ENCODE peak calls at places on chromosomes 11 and 22, in seven cellular contexts. M is pancreas, Y is psoas muscle, B is BE2C, P is Peyer's patch, K is A549, W is MM.1S. R is an unnamed sample.

GRCh38 chr22:37582526-37582925 is 2.6 kb upstream of the LGALS2 start:
- DNase-seq in M (no peak), Y (no peak), B (no peak), P (no peak), K (no peak), W (no peak), R (no peak)

GRCh38 chr22:26066534-26066933 is 102.7 kb upstream of the SEZ6L start:
- DNase-seq in M (no peak), Y (no peak), B (no peak), P (no peak), K (no peak), W (no peak), R (no peak)

GRCh38 chr11:69659591-69659990 is 15.6 kb downstream of the LTO1 start:
- DNase-seq in M (no peak), Y (no peak), B (no peak), P (no peak), K (no peak), W (no peak), R (peak; percentile 3)

GRCh38 chr11:79415411-79415810 is 25.4 kb downstream of the TENM4 start:
- DNase-seq in M (no peak), Y (no peak), B (no peak), P (no peak), K (no peak), W (no peak), R (no peak)

GRCh38 chr11:133790995-133791394 is 54.3 kb downstream of the SPATA19 start:
- DNase-seq in M (no peak), Y (no peak), B (no peak), P (no peak), K (no peak), W (no peak), R (no peak)

GRCh38 chr11:6414874-6415328 is 4.0 kb downstream of the APBB1 start:
- DNase-seq in M (no peak), Y (no peak), B (no peak), P (no peak), K (no peak), W (peak; percentile 19), R (no peak)

GRCh38 chr11:124899376-124900145 is 1.9 kb upstream of the ROBO4 start:
- DNase-seq in M (no peak), Y (no peak), B (no peak), P (no peak), K (no peak), W (no peak), R (no peak)

GRCh38 chr11:92122561-92122960 is 102.1 kb upstream of the FAT3 start:
- DNase-seq in M (no peak), Y (no peak), B (no peak), P (no peak), K (no peak), W (no peak), R (no peak)

GRCh38 chr11:134240592-134240991 is 12.6 kb downstream of the THYN1 start:
- DNase-seq in M (no peak), Y (no peak), B (no peak), P (no peak), K (no peak), W (no peak), R (no peak)

GRCh38 chr22:48644108-48644507 is 1183.6 kb downstream of the BRD1 start:
- DNase-seq in M (no peak), Y (no peak), B (no peak), P (no peak), K (peak; percentile 18), W (no peak), R (no peak)

GRCh38 chr11:77560605-77561004 is 29.1 kb upstream of the AQP11 start:
- DNase-seq in M (no peak), Y (no peak), B (no peak), P (no peak), K (peak; percentile 43), W (no peak), R (no peak)

GRCh38 chr11:99260696-99261095 is 239.9 kb downstream of the CNTN5 start:
- DNase-seq in M (no peak), Y (no peak), B (no peak), P (no peak), K (peak; percentile 25), W (no peak), R (no peak)

GRCh38 chr11:87030458-87031054 is 7.2 kb upstream of the TMEM135 start:
- DNase-seq in M (no peak), Y (no peak), B (no peak), P (no peak), K (peak; percentile 6), W (no peak), R (no peak)

GRCh38 chr22:50678651-50679521 is 6.3 kb downstream of the SHANK3 start:
- DNase-seq in M (no peak), Y (no peak), B (no peak), P (peak; percentile 8), K (no peak), W (no peak), R (no peak)

GRCh38 chr11:14336507-14337503 is 22.2 kb downstream of the RRAS2 start:
- DNase-seq in M (no peak), Y (no peak), B (no peak), P (no peak), K (peak; percentile 85), W (no peak), R (no peak)

GRCh38 chr11:122663764-122664163 is 8.2 kb downstream of the UBASH3B start:
- DNase-seq in M (no peak), Y (no peak), B (no peak), P (no peak), K (no peak), W (no peak), R (no peak)

GRCh38 chr11:83691387-83692088 is 405.4 kb upstream of the CCDC90B start:
- DNase-seq in M (no peak), Y (no peak), B (no peak), P (no peak), K (no peak), W (no peak), R (no peak)

GRCh38 chr11:83684071-83684470 is 397.9 kb upstream of the CCDC90B start:
- DNase-seq in M (no peak), Y (no peak), B (no peak), P (no peak), K (no peak), W (no peak), R (no peak)

GRCh38 chr11:83689062-83689461 is 402.9 kb upstream of the CCDC90B start:
- DNase-seq in M (no peak), Y (no peak), B (no peak), P (no peak), K (no peak), W (no peak), R (no peak)

GRCh38 chr11:83685730-83686129 is 399.6 kb upstream of the CCDC90B start:
- DNase-seq in M (no peak), Y (no peak), B (no peak), P (no peak), K (no peak), W (no peak), R (no peak)

DNA sequence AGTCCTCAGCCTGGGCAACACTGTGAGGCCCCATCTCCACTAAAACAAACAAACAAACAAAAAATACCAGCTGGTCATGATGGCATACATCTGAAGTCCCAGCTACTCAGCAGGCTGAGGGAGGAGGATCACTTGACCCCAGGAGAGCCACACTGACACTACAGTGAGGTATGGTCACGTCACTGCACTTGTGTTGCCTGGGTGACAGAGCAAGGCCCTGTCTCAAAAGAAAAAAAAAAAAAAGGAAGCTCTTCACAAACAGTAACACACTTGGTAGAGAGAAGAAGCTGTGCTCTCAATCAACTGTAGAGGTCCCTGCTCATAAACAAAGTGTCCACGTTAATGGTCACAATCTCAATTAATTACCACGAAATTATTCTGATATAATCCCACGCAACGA is 401.6 kb upstream of the CCDC90B start:
- DNase-seq in M (no peak), Y (no peak), B (no peak), P (no peak), K (no peak), W (no peak), R (no peak)
- H3K4me1 ChIP-seq in M (no peaks in the 10 kb centered on the region), Y (peaks cover 7% of the 10 kb centered on the region), B (no peaks in the 10 kb centered on the region), P (no peaks in the 10 kb centered on the region), K (no peaks in the 10 kb centered on the region), W (no peaks in the 10 kb centered on the region), R (no peaks in the 10 kb centered on the region)

GRCh38 chr11:131656839-131657211 is 286.4 kb downstream of the NTM start:
- DNase-seq in M (no peak), Y (no peak), B (no peak), P (no peak), K (no peak), W (no peak), R (no peak)

GRCh38 chr11:131656179-131656838 is 285.9 kb downstream of the NTM start:
- DNase-seq in M (no peak), Y (no peak), B (no peak), P (no peak), K (no peak), W (no peak), R (no peak)

GRCh38 chr11:131659931-131660330 is 289.5 kb downstream of the NTM start:
- DNase-seq in M (no peak), Y (no peak), B (no peak), P (no peak), K (no peak), W (no peak), R (no peak)

GRCh38 chr11:131658952-131659351 is 288.5 kb downstream of the NTM start:
- DNase-seq in M (no peak), Y (no peak), B (no peak), P (no peak), K (no peak), W (no peak), R (no peak)

DNA sequence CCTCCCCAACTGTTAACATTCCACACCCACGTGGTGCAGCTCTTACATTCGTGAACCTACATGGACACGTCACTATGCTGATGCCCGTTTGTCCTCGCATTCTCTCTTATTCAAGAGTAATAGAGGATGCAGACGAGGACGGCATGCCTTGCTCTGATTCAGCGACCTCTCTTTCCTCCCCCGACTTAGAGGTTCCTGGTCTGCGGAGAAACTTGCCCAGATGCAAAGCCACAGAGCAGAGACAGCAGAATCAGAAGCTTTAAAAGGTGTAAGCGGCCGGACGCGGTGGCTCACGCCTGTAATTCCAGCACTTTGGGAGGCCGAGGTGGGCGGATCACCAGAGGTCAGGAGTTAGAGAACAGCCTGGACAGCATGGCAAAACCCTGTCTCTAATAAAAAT is 288.0 kb downstream of the NTM start:
- DNase-seq in M (no peak), Y (no peak), B (no peak), P (no peak), K (no peak), W (no peak), R (no peak)
- H3K4me1 ChIP-seq in M (no peaks in the 10 kb centered on the region), Y (no peaks in the 10 kb centered on the region), B (no peaks in the 10 kb centered on the region), P (no peaks in the 10 kb centered on the region), K (no peaks in the 10 kb centered on the region), W (no peaks in the 10 kb centered on the region), R (no peaks in the 10 kb centered on the region)

GRCh38 chr22:24510694-24511625 is 15.8 kb downstream of the UPB1 start:
- DNase-seq in M (no peak), Y (no peak), B (peak; percentile 70), P (no peak), K (no peak), W (no peak), R (no peak)
- H3K4me1 ChIP-seq in M (peaks cover 12% of the 10 kb centered on the region), Y (peaks cover 24% of the 10 kb centered on the region), B (peaks cover 15% of the 10 kb centered on the region), P (no peaks in the 10 kb centered on the region), K (peaks cover 43% of the 10 kb centered on the region), W (peaks cover 5% of the 10 kb centered on the region), R (peaks cover 19% of the 10 kb centered on the region)

GRCh38 chr11:2307733-2308331 is 6.0 kb downstream of the TSPAN32 start:
- DNase-seq in M (no peak), Y (no peak), B (no peak), P (no peak), K (no peak), W (no peak), R (no peak)
- H3K4me1 ChIP-seq in M (no peaks in the 10 kb centered on the region), Y (peaks cover 7% of the 10 kb centered on the region), B (peaks cover 2% of the 10 kb centered on the region), P (peaks cover 4% of the 10 kb centered on the region), K (no peaks in the 10 kb centered on the region), W (peaks cover 10% of the 10 kb centered on the region), R (peaks cover 8% of the 10 kb centered on the region)

GRCh38 chr11:95985174-95985808 is 61.4 kb upstream of the MTMR2 start:
- DNase-seq in M (no peak), Y (no peak), B (no peak), P (no peak), K (peak; percentile 16), W (no peak), R (no peak)
- H3K4me1 ChIP-seq in M (no peaks in the 10 kb centered on the region), Y (no peaks in the 10 kb centered on the region), B (no peaks in the 10 kb centered on the region), P (no peaks in the 10 kb centered on the region), K (peaks cover 15% of the 10 kb centered on the region), W (no peaks in the 10 kb centered on the region), R (no peaks in the 10 kb centered on the region)